ENCODE peak calls at places on chromosome 1, in ten cellular contexts. A is NCI-H774, I is HTR-8/SVneo, D is brain pericyte, F is left ventricle myocardium inferior, J is EH, K is ELR, R is activated T-cell treated with anti-CD3 and anti-CD28 coated beads for 48 hours, Z is smooth muscle cell of the brain vasculature, Q is C1 segment of cervical spinal cord. U is an unnamed sample.

GRCh38 chr1:214018605-214019268 is 31.0 kb downstream of the PROX1 start:
- DNase-seq in J (no peak), A (peak; percentile 83), I (no peak), Z (no peak), F (no peak), Q (no peak), D (no peak), R (no peak), K (no peak), U (no peak)

GRCh38 chr1:1120866-1121563 is 5.1 kb upstream of the C1orf159 start:
- DNase-seq in R (no peak), K (no peak), Z (no peak), Q (no peak), J (no peak), F (no peak), A (peak; percentile 43), D (no peak), I (no peak), U (no peak)

GRCh38 chr1:25867210-25867991 is 8.1 kb downstream of the PAQR7 start:
- DNase-seq in J (no peak), A (no peak), K (no peak), R (no peak), D (no peak), F (no peak), Q (no peak), Z (no peak), I (no peak), U (no peak)

GRCh38 chr1:75053207-75053606 is 81.0 kb upstream of the LHX8 start:
- DNase-seq in I (no peak), D (no peak), F (no peak), J (peak; percentile 43), A (peak; percentile 7), Z (no peak), R (no peak), K (peak; percentile 30), Q (no peak), U (no peak)

GRCh38 chr1:204080163-204080903 is 7.4 kb downstream of the SOX13 start:
- DNase-seq in K (peak; percentile 84), R (no peak), I (peak; percentile 98), J (peak; percentile 93), F (peak; percentile 74), Z (no peak), A (peak; percentile 82), Q (no peak), D (no peak), U (no peak)

GRCh38 chr1:33231166-33231565 is 25.1 kb upstream of the ZNF362 start:
- DNase-seq in I (no peak), F (no peak), D (no peak), A (no peak), Z (no peak), Q (no peak), R (no peak), J (no peak), K (no peak), U (no peak)

GRCh38 chr1:172742599-172743500 is 83.9 kb downstream of the FASLG start:
- DNase-seq in Q (no peak), J (peak; percentile 56), Z (no peak), A (no peak), F (no peak), D (no peak), K (peak; percentile 68), R (no peak), I (no peak), U (no peak)

GRCh38 chr1:215794151-215794550 is 227.0 kb downstream of the KCTD3 start:
- DNase-seq in F (no peak), R (no peak), K (no peak), I (no peak), Z (no peak), A (peak; percentile 85), J (no peak), D (no peak), Q (no peak), U (no peak)

GRCh38 chr1:45721207-45721606 is 29.2 kb downstream of the IPP start:
- DNase-seq in Q (no peak), I (no peak), K (no peak), D (no peak), F (no peak), R (no peak), A (no peak), J (peak; percentile 94), Z (no peak), U (no peak)

GRCh38 chr1:39825432-39825941 is 36.8 kb upstream of the BMP8B start:
- DNase-seq in A (no peak), J (no peak), F (no peak), I (no peak), D (no peak), Q (no peak), Z (no peak), K (no peak), R (no peak), U (no peak)

GRCh38 chr1:23475134-23475628 is 8.8 kb downstream of the ASAP3 start:
- DNase-seq in D (no peak), A (no peak), Q (no peak), J (peak; percentile 96), I (peak; percentile 59), F (no peak), K (peak; percentile 91), Z (no peak), R (no peak), U (no peak)

GRCh38 chr1:212959266-212960220 is 9.2 kb downstream of the VASH2 start:
- DNase-seq in A (no peak), J (no peak), Z (no peak), R (no peak), F (no peak), Q (no peak), I (no peak), K (no peak), D (no peak), U (no peak)

GRCh38 chr1:85274969-85275453 is 1.4 kb downstream of the BCL10 start:
- DNase-seq in I (no peak), Z (no peak), K (peak; percentile 87), A (no peak), F (no peak), J (peak; percentile 83), D (no peak), Q (no peak), R (no peak), U (no peak)

GRCh38 chr1:77513839-77514763 is 168.4 kb downstream of the ZZZ3 start:
- DNase-seq in A (no peak), J (peak; percentile 97), D (no peak), R (no peak), F (no peak), Z (no peak), K (peak; percentile 78), Q (no peak), I (peak; percentile 43), U (no peak)

GRCh38 chr1:218357211-218357892 is 12.2 kb downstream of the TGFB2 start:
- DNase-seq in F (no peak), D (no peak), Z (no peak), K (no peak), I (no peak), J (peak; percentile 47), R (no peak), A (no peak), Q (no peak), U (no peak)

GRCh38 chr1:47309427-47309826 is 4.5 kb downstream of the STIL start:
- DNase-seq in D (no peak), K (no peak), A (no peak), J (no peak), Q (no peak), F (no peak), I (no peak), Z (no peak), R (no peak), U (no peak)

GRCh38 chr1:20405893-20406604 is 80.0 kb downstream of the CAMK2N1 start:
- DNase-seq in Q (no peak), Z (peak; percentile 73), K (peak; percentile 49), F (no peak), J (peak; percentile 74), D (peak; percentile 87), A (no peak), I (no peak), R (no peak), U (no peak)

GRCh38 chr1:184621262-184621661 is 133.4 kb downstream of the EDEM3 start:
- DNase-seq in A (no peak), Q (no peak), F (no peak), J (peak; percentile 25), Z (no peak), I (no peak), D (no peak), K (no peak), R (no peak), U (no peak)

GRCh38 chr1:184567648-184568047 is 180.8 kb downstream of the C1orf21 start:
- DNase-seq in I (no peak), K (peak; percentile 3), J (peak; percentile 79), Q (no peak), A (no peak), F (no peak), R (no peak), D (no peak), Z (no peak), U (no peak)

GRCh38 chr1:201739054-201739453 is 89.9 kb upstream of the IPO9 start:
- DNase-seq in D (no peak), Z (no peak), Q (no peak), J (no peak), R (no peak), I (no peak), K (no peak), F (no peak), A (no peak), U (no peak)

GRCh38 chr1:38071530-38072266 is 25.1 kb upstream of the POU3F1 start:
- DNase-seq in J (peak; percentile 47), F (no peak), A (no peak), Z (no peak), D (no peak), R (no peak), I (peak; percentile 19), K (peak; percentile 63), Q (no peak), U (no peak)

GRCh38 chr1:16922885-16923431 is 1.2 kb downstream of the CROCC start:
- DNase-seq in Q (no peak), Z (no peak), I (no peak), A (no peak), R (no peak), F (no peak), D (no peak), K (no peak), J (no peak), U (no peak)

GRCh38 chr1:94884101-94884875 is 42.6 kb downstream of the CNN3 start:
- DNase-seq in R (no peak), J (peak; percentile 88), F (no peak), K (peak; percentile 60), A (no peak), D (no peak), I (peak; percentile 30), Z (no peak), Q (no peak), U (no peak)

GRCh38 chr1:77889671-77890070 is 1.2 kb downstream of the NEXN start:
- DNase-seq in D (no peak), F (no peak), K (peak; percentile 96), I (peak; percentile 7), Q (no peak), Z (no peak), J (peak; percentile 90), R (no peak), A (no peak), U (no peak)

GRCh38 chr1:220914283-220915116 is 35.3 kb downstream of the HLX start:
- DNase-seq in D (no peak), J (no peak), Z (no peak), Q (no peak), I (no peak), K (no peak), A (no peak), F (no peak), R (no peak), U (no peak)

GRCh38 chr1:1040004-1040991 is 20.4 kb downstream of the AGRN start:
- DNase-seq in A (peak; percentile 30), J (peak; percentile 92), K (peak; percentile 89), Z (no peak), I (no peak), F (peak; percentile 69), R (peak; percentile 75), D (no peak), Q (no peak), U (peak; percentile 58)

GRCh38 chr1:4144349-4144971 is 244.4 kb upstream of the C1orf174 start:
- DNase-seq in R (no peak), Q (no peak), A (no peak), F (no peak), D (no peak), J (no peak), Z (no peak), I (no peak), K (no peak), U (no peak)

GRCh38 chr1:72075411-72075810 is 206.9 kb downstream of the NEGR1 start:
- DNase-seq in F (no peak), Z (no peak), Q (no peak), I (no peak), R (no peak), J (no peak), K (no peak), A (no peak), D (no peak), U (no peak)

U was measured in activated B cell treated with CpG ODN at 0.5 μM for 24 hours.